ENCODE peak calls at places on chromosomes 13 and 19, in seven cellular contexts. One of them, this sample, is unnamed.

GRCh38 chr13:45333973-45334922 is 6.7 kb downstream of the TPT1 start:
- DNase-seq in adipocyte: no peak
- DNase-seq in CD8-positive, alpha-beta T cell: peak; percentile 52
- DNase-seq in right atrium auricular region: no peak
- DNase-seq in cardiac muscle cell: no peak
- DNase-seq in HAP-1: no peak
- DNase-seq in suprapubic skin: no peak
- DNase-seq in this sample: peak; percentile 30

GRCh38 chr13:40517486-40518311 is 148.7 kb downstream of the FOXO1 start:
- DNase-seq in HAP-1: no peak
- DNase-seq in adipocyte: no peak
- DNase-seq in cardiac muscle cell: no peak
- DNase-seq in suprapubic skin: no peak
- DNase-seq in right atrium auricular region: no peak
- DNase-seq in CD8-positive, alpha-beta T cell: no peak
- DNase-seq in this sample: no peak

GRCh38 chr13:76474356-76474755 is 411.8 kb downstream of the KCTD12 start:
- DNase-seq in adipocyte: peak; percentile 37
- DNase-seq in HAP-1: no peak
- DNase-seq in suprapubic skin: no peak
- DNase-seq in CD8-positive, alpha-beta T cell: no peak
- DNase-seq in right atrium auricular region: no peak
- DNase-seq in cardiac muscle cell: no peak
- DNase-seq in this sample: no peak

GRCh38 chr13:54194233-54195024 is 1165.8 kb downstream of the OLFM4 start:
- DNase-seq in cardiac muscle cell: no peak
- DNase-seq in right atrium auricular region: no peak
- DNase-seq in HAP-1: peak; percentile 49
- DNase-seq in adipocyte: no peak
- DNase-seq in CD8-positive, alpha-beta T cell: no peak
- DNase-seq in suprapubic skin: no peak
- DNase-seq in this sample: no peak

GRCh38 chr13:111490611-111491010 is 170.2 kb downstream of the TEX29 start:
- DNase-seq in right atrium auricular region: no peak
- DNase-seq in HAP-1: no peak
- DNase-seq in adipocyte: no peak
- DNase-seq in CD8-positive, alpha-beta T cell: no peak
- DNase-seq in suprapubic skin: no peak
- DNase-seq in cardiac muscle cell: no peak
- DNase-seq in this sample: no peak

GRCh38 chr13:100269837-100270236 is 180.9 kb downstream of the PCCA start:
- DNase-seq in adipocyte: peak; percentile 31
- DNase-seq in CD8-positive, alpha-beta T cell: no peak
- DNase-seq in suprapubic skin: peak; percentile 73
- DNase-seq in HAP-1: no peak
- DNase-seq in right atrium auricular region: peak; percentile 83
- DNase-seq in cardiac muscle cell: no peak
- DNase-seq in this sample: no peak

GRCh38 chr19:10863107-10863700 is 8.1 kb upstream of the CARM1 start:
- DNase-seq in HAP-1: no peak
- DNase-seq in CD8-positive, alpha-beta T cell: no peak
- DNase-seq in adipocyte: peak; percentile 18
- DNase-seq in cardiac muscle cell: peak; percentile 8
- DNase-seq in right atrium auricular region: no peak
- DNase-seq in suprapubic skin: no peak
- DNase-seq in this sample: no peak

GRCh38 chr19:35000647-35001501 is 751 bp downstream of the GRAMD1A start:
- DNase-seq in cardiac muscle cell: peak; percentile 43
- DNase-seq in HAP-1: peak; percentile 65
- DNase-seq in adipocyte: peak; percentile 58
- DNase-seq in right atrium auricular region: no peak
- DNase-seq in suprapubic skin: no peak
- DNase-seq in CD8-positive, alpha-beta T cell: peak; percentile 70
- DNase-seq in this sample: peak; percentile 49

DNA sequence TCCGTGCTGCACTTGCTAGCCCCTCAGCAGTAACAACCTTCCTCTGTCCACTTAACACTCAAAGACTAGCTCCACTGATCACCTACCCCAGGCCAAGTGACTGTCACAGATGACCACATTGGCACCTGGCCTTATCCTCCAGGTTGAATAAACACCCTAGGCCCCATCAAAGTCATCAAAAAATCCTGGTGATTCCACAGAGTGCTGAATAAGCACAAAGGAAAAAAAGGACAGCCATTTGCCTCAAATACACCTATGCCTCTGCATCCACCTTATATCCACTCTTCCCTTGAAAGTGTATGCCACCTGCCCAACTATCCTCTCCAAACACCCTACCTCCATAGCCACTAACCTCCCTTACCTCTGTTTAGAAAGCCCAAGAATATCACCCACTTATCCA is 2.7 kb downstream of the ZNF154 start:
- DNase-seq in adipocyte: no peak
- DNase-seq in cardiac muscle cell: no peak
- DNase-seq in right atrium auricular region: no peak
- DNase-seq in suprapubic skin: no peak
- DNase-seq in CD8-positive, alpha-beta T cell: no peak
- DNase-seq in HAP-1: no peak
- DNase-seq in this sample: no peak
- H3K9me3 ChIP-seq in adipocyte: peaks cover 12% of the 10 kb centered on the region
- H3K9me3 ChIP-seq in cardiac muscle cell: no peaks in the 10 kb centered on the region
- H3K9me3 ChIP-seq in right atrium auricular region: no peaks in the 10 kb centered on the region
- H3K9me3 ChIP-seq in suprapubic skin: peaks cover 41% of the 10 kb centered on the region
- H3K9me3 ChIP-seq in CD8-positive, alpha-beta T cell: peaks cover 38% of the 10 kb centered on the region
- H3K9me3 ChIP-seq in HAP-1: peaks cover 10% of the 10 kb centered on the region
- H3K9me3 ChIP-seq in this sample: peaks cover 25% of the 10 kb centered on the region

GRCh38 chr19:56537442-56537841 is 1.3 kb upstream of the ZFP28 start:
- DNase-seq in right atrium auricular region: no peak
- DNase-seq in CD8-positive, alpha-beta T cell: no peak
- DNase-seq in cardiac muscle cell: no peak
- DNase-seq in HAP-1: no peak
- DNase-seq in adipocyte: no peak
- DNase-seq in suprapubic skin: no peak
- DNase-seq in this sample: no peak
- H3K9me3 ChIP-seq in right atrium auricular region: no peaks in the 10 kb centered on the region
- H3K9me3 ChIP-seq in CD8-positive, alpha-beta T cell: peaks cover 16% of the 10 kb centered on the region
- H3K9me3 ChIP-seq in cardiac muscle cell: no peaks in the 10 kb centered on the region
- H3K9me3 ChIP-seq in HAP-1: peaks cover 7% of the 10 kb centered on the region
- H3K9me3 ChIP-seq in adipocyte: peaks cover 81% of the 10 kb centered on the region
- H3K9me3 ChIP-seq in suprapubic skin: peaks cover 20% of the 10 kb centered on the region
- H3K9me3 ChIP-seq in this sample: peaks cover 9% of the 10 kb centered on the region

DNA sequence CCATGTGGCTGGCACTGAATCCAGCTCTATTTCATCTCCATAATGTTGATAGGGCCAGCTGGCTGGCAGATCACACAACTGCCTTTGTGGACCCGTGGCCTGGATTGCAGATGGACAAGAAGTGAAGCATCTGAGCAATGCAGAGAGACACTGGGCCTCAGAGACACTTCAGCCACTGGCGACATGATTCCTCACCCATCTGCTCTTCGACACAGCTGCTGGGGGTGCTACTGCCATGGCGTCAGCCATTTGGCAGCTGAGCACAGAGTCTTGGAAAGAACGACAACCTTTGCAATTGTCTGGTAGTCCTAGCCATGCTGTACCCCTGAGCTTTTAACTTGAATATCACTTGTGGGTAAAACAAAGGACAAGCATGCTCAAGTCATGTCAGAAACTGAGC is 79.4 kb upstream of the MYO16 start:
- DNase-seq in suprapubic skin: no peak
- DNase-seq in CD8-positive, alpha-beta T cell: no peak
- DNase-seq in right atrium auricular region: no peak
- DNase-seq in HAP-1: no peak
- DNase-seq in adipocyte: no peak
- DNase-seq in cardiac muscle cell: no peak
- DNase-seq in this sample: no peak
- H3K9me3 ChIP-seq in suprapubic skin: peaks cover 5% of the 10 kb centered on the region
- H3K9me3 ChIP-seq in CD8-positive, alpha-beta T cell: no peaks in the 10 kb centered on the region
- H3K9me3 ChIP-seq in right atrium auricular region: no peaks in the 10 kb centered on the region
- H3K9me3 ChIP-seq in HAP-1: no peaks in the 10 kb centered on the region
- H3K9me3 ChIP-seq in adipocyte: no peaks in the 10 kb centered on the region
- H3K9me3 ChIP-seq in cardiac muscle cell: no peaks in the 10 kb centered on the region
- H3K9me3 ChIP-seq in this sample: no peaks in the 10 kb centered on the region

DNA sequence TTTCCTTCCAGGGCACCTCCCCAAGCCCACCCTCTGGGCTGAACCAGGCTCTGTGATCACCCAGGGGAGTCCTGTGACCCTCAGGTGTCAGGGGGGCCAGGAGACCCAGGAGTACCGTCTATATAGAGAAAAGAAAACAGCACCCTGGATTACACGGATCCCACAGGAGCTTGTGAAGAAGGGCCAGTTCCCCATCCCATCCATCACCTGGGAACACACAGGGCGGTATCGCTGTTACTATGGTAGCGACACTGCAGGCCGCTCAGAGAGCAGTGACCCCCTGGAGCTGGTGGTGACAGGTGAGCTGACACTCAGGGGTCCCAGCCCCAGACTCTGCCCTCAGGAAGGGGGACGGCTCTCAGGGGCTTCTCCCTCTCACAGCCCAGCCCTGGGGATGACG is 1.2 kb downstream of the LILRB1 start:
- DNase-seq in HAP-1: no peak
- DNase-seq in right atrium auricular region: no peak
- DNase-seq in cardiac muscle cell: no peak
- DNase-seq in adipocyte: no peak
- DNase-seq in suprapubic skin: no peak
- DNase-seq in CD8-positive, alpha-beta T cell: no peak
- DNase-seq in this sample: no peak
- H3K9me3 ChIP-seq in HAP-1: no peaks in the 10 kb centered on the region
- H3K9me3 ChIP-seq in right atrium auricular region: no peaks in the 10 kb centered on the region
- H3K9me3 ChIP-seq in cardiac muscle cell: no peaks in the 10 kb centered on the region
- H3K9me3 ChIP-seq in adipocyte: no peaks in the 10 kb centered on the region
- H3K9me3 ChIP-seq in suprapubic skin: no peaks in the 10 kb centered on the region
- H3K9me3 ChIP-seq in CD8-positive, alpha-beta T cell: no peaks in the 10 kb centered on the region
- H3K9me3 ChIP-seq in this sample: no peaks in the 10 kb centered on the region

DNA sequence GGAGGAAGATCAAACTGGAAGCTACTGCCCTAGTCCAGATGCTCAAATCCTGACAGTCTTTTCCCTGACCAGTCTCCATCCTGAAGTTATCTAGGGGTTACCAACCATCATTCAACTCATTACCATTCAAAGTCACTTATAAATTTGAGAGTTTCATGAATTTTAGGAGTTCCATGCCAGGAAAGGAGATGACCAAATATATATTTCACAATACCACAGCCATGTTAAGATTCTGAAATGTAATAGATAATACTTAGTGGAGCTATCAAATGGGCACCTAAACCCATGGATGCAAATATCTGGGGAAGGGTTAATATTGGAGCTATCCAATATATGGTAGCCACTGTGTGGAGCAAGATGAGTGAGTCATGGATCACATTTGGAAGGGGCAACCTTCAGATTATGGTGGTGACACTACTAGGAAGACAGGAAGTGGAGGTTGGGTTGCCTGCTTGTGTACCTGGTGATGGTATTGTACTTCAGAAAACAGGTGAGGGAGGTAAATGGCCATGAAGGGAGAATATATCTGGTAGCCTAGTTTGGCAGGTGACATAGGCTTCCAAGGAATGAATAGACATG is 18.7 kb downstream of the ZNF586 start:
- DNase-seq in right atrium auricular region: no peak
- DNase-seq in adipocyte: no peak
- DNase-seq in CD8-positive, alpha-beta T cell: no peak
- DNase-seq in cardiac muscle cell: no peak
- DNase-seq in HAP-1: no peak
- DNase-seq in suprapubic skin: no peak
- DNase-seq in this sample: no peak
- H3K9me3 ChIP-seq in right atrium auricular region: no peaks in the 10 kb centered on the region
- H3K9me3 ChIP-seq in adipocyte: no peaks in the 10 kb centered on the region
- H3K9me3 ChIP-seq in CD8-positive, alpha-beta T cell: peaks cover 50% of the 10 kb centered on the region
- H3K9me3 ChIP-seq in cardiac muscle cell: no peaks in the 10 kb centered on the region
- H3K9me3 ChIP-seq in HAP-1: no peaks in the 10 kb centered on the region
- H3K9me3 ChIP-seq in suprapubic skin: peaks cover 28% of the 10 kb centered on the region
- H3K9me3 ChIP-seq in this sample: peaks cover 10% of the 10 kb centered on the region

GRCh38 chr19:36392916-36393673 is 14.1 kb upstream of the ZFP14 start:
- DNase-seq in HAP-1: no peak
- DNase-seq in adipocyte: no peak
- DNase-seq in right atrium auricular region: no peak
- DNase-seq in cardiac muscle cell: no peak
- DNase-seq in suprapubic skin: no peak
- DNase-seq in CD8-positive, alpha-beta T cell: no peak
- DNase-seq in this sample: no peak
- H3K9me3 ChIP-seq in HAP-1: peaks cover 4% of the 10 kb centered on the region
- H3K9me3 ChIP-seq in adipocyte: peaks cover 96% of the 10 kb centered on the region
- H3K9me3 ChIP-seq in right atrium auricular region: peaks cover 28% of the 10 kb centered on the region
- H3K9me3 ChIP-seq in cardiac muscle cell: no peaks in the 10 kb centered on the region
- H3K9me3 ChIP-seq in suprapubic skin: peaks cover 60% of the 10 kb centered on the region
- H3K9me3 ChIP-seq in CD8-positive, alpha-beta T cell: peaks cover 46% of the 10 kb centered on the region
- H3K9me3 ChIP-seq in this sample: peaks cover 37% of the 10 kb centered on the region

GRCh38 chr19:22814124-22814523 is 18.0 kb upstream of the ZNF723 start:
- DNase-seq in cardiac muscle cell: no peak
- DNase-seq in CD8-positive, alpha-beta T cell: no peak
- DNase-seq in suprapubic skin: no peak
- DNase-seq in adipocyte: no peak
- DNase-seq in right atrium auricular region: peak; percentile 4
- DNase-seq in HAP-1: no peak
- DNase-seq in this sample: no peak
- H3K9me3 ChIP-seq in cardiac muscle cell: no peaks in the 10 kb centered on the region
- H3K9me3 ChIP-seq in CD8-positive, alpha-beta T cell: no peaks in the 10 kb centered on the region
- H3K9me3 ChIP-seq in suprapubic skin: peaks cover 13% of the 10 kb centered on the region
- H3K9me3 ChIP-seq in adipocyte: peaks cover 34% of the 10 kb centered on the region
- H3K9me3 ChIP-seq in right atrium auricular region: no peaks in the 10 kb centered on the region
- H3K9me3 ChIP-seq in HAP-1: no peaks in the 10 kb centered on the region
- H3K9me3 ChIP-seq in this sample: no peaks in the 10 kb centered on the region